ENCODE peak calls at places on chromosomes 1 and 21, in eight cellular contexts. N, W, O, H, G, K, C and P are unnamed samples.
A peak's percentile ranks its signal among the peaks of the same experiment; 100 is the strongest.

GRCh38 chr1:41791667-41792484 is 126.8 kb downstream of the HIVEP3 start:
- DNase-seq in N (no peak), W (no peak), O (no peak), H (no peak), G (no peak), K (no peak), C (no peak), P (no peak)

GRCh38 chr1:222331765-222332164 is 216.1 kb downstream of the HHIPL2 start:
- DNase-seq in N (no peak), W (peak; percentile 80), O (no peak), H (no peak), G (no peak), K (no peak), C (no peak), P (no peak)

GRCh38 chr1:61450454-61451213 is 274.3 kb downstream of the TM2D1 start:
- DNase-seq in N (peak; percentile 58), W (no peak), O (peak; percentile 44), H (no peak), G (no peak), K (peak; percentile 27), C (no peak), P (no peak)

GRCh38 chr1:183353597-183353996 is 64.6 kb downstream of the NMNAT2 start:
- DNase-seq in N (no peak), W (no peak), O (no peak), H (no peak), G (no peak), K (no peak), C (no peak), P (no peak)

GRCh38 chr1:232682248-232682647 is 52.3 kb upstream of the SIPA1L2 start:
- DNase-seq in N (no peak), W (no peak), O (no peak), H (no peak), G (no peak), K (no peak), C (no peak), P (no peak)

GRCh38 chr1:56541408-56541807 is 38.0 kb downstream of the PLPP3 start:
- DNase-seq in N (no peak), W (no peak), O (no peak), H (no peak), G (no peak), K (no peak), C (no peak), P (no peak)

GRCh38 chr1:211738709-211739301 is 63.4 kb upstream of the NEK2 start:
- DNase-seq in N (no peak), W (peak; percentile 7), O (no peak), H (peak; percentile 10), G (no peak), K (peak; percentile 45), C (no peak), P (no peak)

GRCh38 chr21:34830386-34831140 is 161.8 kb downstream of the CLIC6 start:
- DNase-seq in N (no peak), W (no peak), O (no peak), H (no peak), G (no peak), K (peak; percentile 8), C (no peak), P (no peak)

GRCh38 chr1:78647238-78647637 is 2.4 kb upstream of the IFI44 start:
- DNase-seq in N (no peak), W (no peak), O (no peak), H (no peak), G (no peak), K (no peak), C (no peak), P (no peak)

GRCh38 chr1:78649628-78650027 is at the start of gene IFI44:
- DNase-seq in N (peak; percentile 84), W (peak; percentile 77), O (peak; percentile 81), H (no peak), G (peak; percentile 88), K (peak; percentile 89), C (peak; percentile 88), P (peak; percentile 86)

GRCh38 chr1:78651247-78651646 is 1.6 kb downstream of the IFI44 start:
- DNase-seq in N (no peak), W (peak; percentile 13), O (no peak), H (no peak), G (no peak), K (peak; percentile 22), C (peak; percentile 76), P (no peak)

GRCh38 chr1:78652019-78652560 is 2.5 kb downstream of the IFI44 start:
- DNase-seq in N (no peak), W (no peak), O (no peak), H (no peak), G (no peak), K (no peak), C (no peak), P (no peak)

DNA sequence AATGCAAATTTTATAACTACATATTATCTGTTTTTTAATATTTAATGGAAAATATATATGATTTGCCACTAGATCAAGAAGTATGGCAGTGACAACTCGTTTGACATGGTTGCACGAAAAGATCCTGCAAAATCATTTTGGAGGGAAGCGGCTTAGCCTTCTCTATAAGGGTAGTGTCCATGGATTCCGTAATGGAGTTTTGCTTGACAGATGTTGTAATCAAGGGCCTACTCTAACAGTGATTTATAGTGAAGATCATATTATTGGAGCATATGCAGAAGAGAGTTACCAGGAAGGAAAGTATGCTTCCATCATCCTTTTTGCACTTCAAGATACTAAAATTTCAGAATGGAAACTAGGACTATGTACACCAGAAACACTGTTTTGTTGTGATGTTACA is 483 bp downstream of the IFI44 start:
- DNase-seq in N (no peak), W (no peak), O (no peak), H (no peak), G (no peak), K (no peak), C (no peak), P (no peak)
- H3K27ac ChIP-seq in N (peak overlapping the region; percentile 77), W (no peak overlapping the region), O (peak overlapping the region; percentile 64), H (no peak overlapping the region), G (peak overlapping the region; percentile 43), K (peak overlapping the region; percentile 75), C (no peak overlapping the region), P (no peak overlapping the region)

GRCh38 chr1:162206300-162206699 is 136.8 kb downstream of the NOS1AP start:
- DNase-seq in N (no peak), W (no peak), O (no peak), H (no peak), G (no peak), K (no peak), C (no peak), P (no peak)

GRCh38 chr1:162204883-162205132 is 135.3 kb downstream of the NOS1AP start:
- DNase-seq in N (no peak), W (no peak), O (no peak), H (no peak), G (no peak), K (no peak), C (no peak), P (no peak)

GRCh38 chr1:162207862-162208261 is 138.4 kb downstream of the NOS1AP start:
- DNase-seq in N (no peak), W (no peak), O (no peak), H (no peak), G (no peak), K (no peak), C (no peak), P (no peak)

GRCh38 chr1:162204129-162204882 is 134.8 kb downstream of the NOS1AP start:
- DNase-seq in N (no peak), W (no peak), O (no peak), H (no peak), G (no peak), K (no peak), C (no peak), P (no peak)

DNA sequence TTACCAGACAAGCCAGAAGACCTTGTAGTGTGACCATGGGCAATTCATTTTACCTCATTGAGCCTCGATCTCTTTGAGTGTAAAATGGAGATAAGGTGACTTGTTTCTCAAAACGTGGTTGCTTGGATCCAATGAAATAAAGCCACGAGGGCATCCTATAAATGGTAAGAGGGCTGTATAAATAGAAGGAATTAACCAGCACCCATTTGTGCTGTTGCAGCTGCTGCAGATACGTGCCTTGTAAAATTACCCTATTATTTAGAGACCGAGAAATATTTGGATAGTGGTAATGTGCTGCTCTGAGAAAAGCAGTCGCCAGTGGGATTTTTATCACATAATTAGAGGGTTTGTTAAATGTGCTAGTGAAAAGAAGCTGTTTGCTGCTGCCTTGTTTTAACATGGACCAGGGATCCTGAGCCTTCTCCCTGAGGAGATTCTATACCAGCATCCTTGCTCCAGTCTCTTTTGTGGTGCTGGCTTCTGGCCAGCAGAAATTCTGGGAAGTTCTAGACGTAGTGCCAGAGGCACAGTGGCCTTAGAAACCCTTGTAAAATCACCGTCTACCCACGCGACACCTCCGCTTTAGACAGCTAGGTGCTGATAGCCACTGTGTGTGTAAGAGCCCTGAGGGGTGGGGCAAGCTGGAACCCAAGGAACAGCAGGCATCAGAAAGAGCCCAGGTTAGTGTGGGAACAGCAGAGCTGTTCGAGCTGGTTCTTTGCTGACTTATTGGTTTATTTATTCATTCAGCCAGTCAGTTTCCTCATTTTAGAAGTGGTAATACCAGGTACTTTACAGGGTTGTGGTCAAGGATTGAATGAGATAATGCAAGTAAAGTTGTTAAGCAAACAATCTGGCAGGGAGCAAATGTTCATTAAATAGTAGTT is 137.5 kb downstream of the NOS1AP start:
- DNase-seq in N (no peak), W (no peak), O (no peak), H (no peak), G (peak; percentile 71), K (peak; percentile 91), C (no peak), P (peak; percentile 70)
- TF ChIP-seq CTCF in N (no peak), W (no peak), O (no peak), H (no peak), G (no peak), K (no peak), C (no peak), P (no peak)

GRCh38 chr1:21278898-21279819 is 11.1 kb downstream of the ECE1 start:
- DNase-seq in N (no peak), W (peak; percentile 65), O (no peak), H (no peak), G (no peak), K (no peak), C (no peak), P (no peak)

GRCh38 chr1:21277178-21277577 is 13.1 kb downstream of the ECE1 start:
- DNase-seq in N (peak; percentile 60), W (no peak), O (no peak), H (no peak), G (peak; percentile 66), K (no peak), C (no peak), P (no peak)

GRCh38 chr1:21280482-21280881 is 9.8 kb downstream of the ECE1 start:
- DNase-seq in N (no peak), W (no peak), O (no peak), H (no peak), G (no peak), K (no peak), C (no peak), P (no peak)

GRCh38 chr1:21280011-21280471 is 10.2 kb downstream of the ECE1 start:
- DNase-seq in N (peak; percentile 60), W (no peak), O (peak; percentile 54), H (no peak), G (no peak), K (peak; percentile 63), C (no peak), P (no peak)

DNA sequence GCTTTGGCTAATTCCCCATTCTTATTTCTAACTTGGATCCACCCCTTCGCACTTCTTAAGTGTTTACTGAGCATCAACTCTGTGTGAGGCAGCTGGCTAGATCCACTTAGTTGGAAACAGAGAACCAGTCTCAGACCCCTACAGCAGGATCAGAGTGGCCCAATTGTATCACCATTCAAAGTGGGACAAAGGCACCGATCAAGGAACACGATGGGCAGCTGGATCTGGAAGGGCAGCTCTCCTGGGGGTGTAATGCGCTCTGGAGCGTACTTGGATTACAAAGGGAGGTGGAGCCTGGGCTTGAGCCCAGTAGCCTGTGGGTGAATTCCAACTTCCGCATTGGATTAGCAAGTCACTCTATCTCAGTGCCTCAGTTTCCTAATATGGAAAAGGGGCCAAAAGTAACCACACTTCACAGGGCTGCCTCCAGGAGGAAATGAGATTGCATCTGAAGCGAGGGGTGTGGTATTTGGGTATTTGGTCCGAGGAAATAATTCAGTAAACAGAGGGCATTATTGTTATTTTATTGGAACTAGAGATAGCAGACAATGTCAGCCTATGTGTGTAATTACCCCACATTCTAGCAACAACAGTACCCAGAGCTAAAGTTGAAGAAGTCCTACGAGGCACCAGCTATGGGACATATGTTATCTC is 11.9 kb downstream of the ECE1 start:
- DNase-seq in N (no peak), W (no peak), O (no peak), H (no peak), G (peak; percentile 66), K (no peak), C (peak; percentile 59), P (no peak)
- H3K27ac ChIP-seq in N (peak overlapping the region; percentile 95), W (peak overlapping the region; percentile 59), O (peak overlapping the region; percentile 58), H (no peak overlapping the region), G (peak overlapping the region; percentile 77), K (peak overlapping the region; percentile 85), C (peak overlapping the region; percentile 80), P (peak overlapping the region; percentile 65)

GRCh38 chr1:12172042-12172851 is 5.5 kb downstream of the TNFRSF1B start:
- DNase-seq in N (no peak), W (no peak), O (no peak), H (no peak), G (no peak), K (peak; percentile 75), C (no peak), P (no peak)
- TF ChIP-seq CTCF in N (no peak), W (no peak), O (no peak), H (no peak), G (no peak), K (no peak), C (no peak), P (no peak)